ENCODE peak calls at places on chromosomes 6 and 20, in four cellular contexts. F, V, P and W are unnamed samples.

GRCh38 chr6:27053738-27054137 is 193.8 kb upstream of the PRSS16 start:
- DNase-seq in F (no peak), P (no peak), V (no peak), W (no peak)

GRCh38 chr6:162962093-162962492 is 234.3 kb downstream of the PACRG start:
- DNase-seq in P (no peak), F (no peak), V (no peak), W (no peak)

GRCh38 chr20:25020345-25020744 is 27.8 kb upstream of the APMAP start:
- DNase-seq in P (no peak), V (no peak), F (no peak), W (no peak)

GRCh38 chr6:52546192-52546591 is 30.7 kb downstream of the TRAM2 start:
- DNase-seq in F (no peak), P (no peak), V (no peak), W (no peak)

GRCh38 chr6:166553563-166554271 is 32.8 kb downstream of the RAMACL start:
- DNase-seq in F (no peak), V (no peak), P (no peak), W (no peak)

GRCh38 chr20:57434390-57434700 is 43.1 kb downstream of the RBM38 start:
- DNase-seq in F (no peak), P (no peak), V (no peak), W (no peak)

GRCh38 chr20:57806975-57807374 is 97.2 kb upstream of the PMEPA1 start:
- DNase-seq in V (no peak), P (no peak), F (no peak), W (no peak)

GRCh38 chr6:116550796-116551195 is 2.8 kb upstream of the CALHM4 start:
- DNase-seq in F (no peak), V (no peak), P (no peak), W (no peak)

GRCh38 chr6:62035952-62036351 is 250.1 kb downstream of the KHDRBS2 start:
- DNase-seq in V (no peak), P (no peak), F (no peak), W (no peak)

GRCh38 chr6:106318851-106319250 is 6.7 kb downstream of the ATG5 start:
- DNase-seq in P (no peak), F (no peak), V (no peak), W (no peak)

GRCh38 chr6:109117346-109118035 is 22.2 kb downstream of the CEP57L1 start:
- DNase-seq in V (no peak), F (no peak), P (no peak), W (no peak)
- H3K27ac ChIP-seq in V (no peak overlapping the region), F (no peak overlapping the region), P (no peak overlapping the region), W (no peak overlapping the region)

GRCh38 chr6:99013661-99014458 is 66.1 kb upstream of the FBXL4 start:
- DNase-seq in F (no peak), V (no peak), P (no peak), W (no peak)
- H3K27ac ChIP-seq in F (no peak overlapping the region), V (no peak overlapping the region), P (no peak overlapping the region), W (no peak overlapping the region)

GRCh38 chr6:168377856-168378832 is 58.6 kb upstream of the DACT2 start:
- DNase-seq in F (no peak), V (no peak), P (no peak), W (no peak)
- H3K27ac ChIP-seq in F (peak overlapping the region; percentile 33), V (no peak overlapping the region), P (peak overlapping the region; percentile 70), W (no peak overlapping the region)

DNA sequence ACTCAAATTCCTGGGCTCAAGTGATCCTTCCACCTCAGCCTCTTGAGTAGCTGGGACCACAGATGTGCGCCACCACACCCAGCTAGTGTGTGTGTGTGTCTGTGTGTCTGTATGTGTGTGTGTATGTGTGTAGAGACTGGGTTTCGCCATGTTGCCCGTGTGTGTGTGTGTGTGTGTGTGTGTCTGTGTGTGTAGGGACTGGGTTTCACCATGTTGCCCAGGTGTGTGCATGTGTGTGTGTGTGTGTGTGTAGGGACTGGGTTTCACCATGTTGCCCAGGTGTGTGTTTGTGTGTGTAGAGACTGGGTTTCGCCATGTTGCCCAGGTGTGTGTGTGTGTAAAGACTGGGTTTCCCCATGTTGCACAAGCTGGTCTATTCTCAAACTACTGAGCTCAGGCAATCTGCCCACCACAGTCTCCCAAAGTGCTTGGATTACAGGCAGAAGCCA is 28.3 kb downstream of the CDK5RAP1 start:
- DNase-seq in F (no peak), V (no peak), P (no peak), W (no peak)
- H3K27ac ChIP-seq in F (peak overlapping the region; percentile 71), V (no peak overlapping the region), P (no peak overlapping the region), W (no peak overlapping the region)

DNA sequence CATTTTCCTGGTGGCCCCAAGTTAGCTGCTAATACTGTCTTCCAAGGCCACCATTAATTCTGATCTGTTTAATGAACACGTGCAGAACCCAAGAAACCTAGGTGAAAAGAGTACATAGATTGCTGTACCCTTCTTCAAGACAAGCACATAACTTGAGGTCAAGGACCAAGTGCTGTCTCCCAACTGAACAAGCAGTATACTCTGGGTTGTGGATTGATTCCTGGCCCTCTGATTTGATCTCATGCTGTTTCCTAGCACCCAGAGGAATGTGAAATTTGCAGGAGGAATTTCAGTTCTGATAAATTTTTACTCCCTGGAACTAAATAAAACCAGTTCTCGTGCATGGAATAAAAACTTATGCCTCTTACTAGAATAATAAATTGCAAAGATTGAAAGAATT is 75.6 kb downstream of the MTFR2 start:
- DNase-seq in F (no peak), V (no peak), P (no peak), W (no peak)
- H3K27ac ChIP-seq in F (no peak overlapping the region), V (no peak overlapping the region), P (peak overlapping the region; percentile 41), W (no peak overlapping the region)

GRCh38 chr6:113562248-113562647 is 294.9 kb upstream of the MARCKS start:
- DNase-seq in V (no peak), P (no peak), F (no peak), W (no peak)

GRCh38 chr6:113560376-113560775 is 296.8 kb upstream of the MARCKS start:
- DNase-seq in F (no peak), P (no peak), V (no peak), W (no peak)

GRCh38 chr6:113564401-113565161 is 292.6 kb upstream of the MARCKS start:
- DNase-seq in P (peak; percentile 88), F (peak; percentile 54), V (peak; percentile 69), W (no peak)

GRCh38 chr6:113558966-113559365 is 298.2 kb upstream of the MARCKS start:
- DNase-seq in V (no peak), F (no peak), P (no peak), W (no peak)

GRCh38 chr6:113560908-113561307 is 296.2 kb upstream of the MARCKS start:
- DNase-seq in V (no peak), P (no peak), F (no peak), W (no peak)
- H3K27ac ChIP-seq in V (no peak overlapping the region), P (no peak overlapping the region), F (no peak overlapping the region), W (no peak overlapping the region)

DNA sequence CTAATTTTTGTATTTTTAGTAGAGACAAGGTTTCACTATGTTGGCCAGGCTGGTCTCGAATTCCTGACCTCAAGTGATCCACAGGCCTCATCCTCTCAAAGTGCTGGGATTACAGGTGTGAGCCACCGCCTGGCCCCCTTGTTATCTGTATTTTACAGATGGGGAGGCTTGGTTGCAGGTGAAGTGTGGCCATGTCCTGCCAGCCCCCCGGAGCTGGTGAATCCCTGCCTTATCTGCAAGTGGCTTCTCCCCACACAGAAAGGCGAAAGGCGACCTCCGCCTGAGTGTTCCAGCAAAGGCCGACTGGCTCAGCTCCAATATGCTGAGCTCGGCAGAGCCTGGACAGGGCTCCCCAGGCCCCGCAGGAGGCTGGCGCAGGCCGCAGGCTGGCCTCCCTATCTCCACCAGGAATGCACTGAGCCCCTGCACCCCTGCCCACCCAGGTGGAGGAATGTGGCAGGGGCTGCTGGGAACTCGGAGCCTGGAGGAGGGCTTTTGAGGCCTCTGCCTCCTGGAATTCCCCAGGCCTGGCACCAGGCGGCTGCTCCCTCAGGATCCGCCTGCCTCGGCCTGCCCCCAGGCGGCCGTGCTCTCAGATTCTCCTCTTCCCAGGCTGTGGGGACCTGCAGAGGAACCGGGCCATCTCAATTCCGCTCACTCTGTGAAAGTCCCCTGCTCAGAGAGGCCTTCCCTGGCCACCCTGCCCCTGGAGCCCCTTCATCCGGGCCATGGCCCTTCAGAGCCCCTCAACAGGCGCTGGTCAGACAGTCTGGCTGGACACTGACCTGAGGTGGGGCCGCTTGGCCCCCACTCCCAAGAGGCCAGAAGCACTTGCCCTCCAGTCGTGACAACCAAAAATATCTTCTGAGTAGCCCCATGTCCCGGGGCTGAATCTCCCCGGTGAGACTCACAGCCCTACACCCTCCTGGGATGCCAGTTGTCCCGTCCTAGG is 9.3 kb upstream of the LAMA5 start:
- DNase-seq in P (peak; percentile 77), F (no peak), V (peak; percentile 77), W (no peak)
- H3K27ac ChIP-seq in P (peak overlapping the region; percentile 76), F (peak overlapping the region; percentile 65), V (peak overlapping the region; percentile 50), W (no peak overlapping the region)